ENCODE peak calls at places on chromosomes 2 and 18, in seven cellular contexts. F is H1, P is GM12891, K is HepG2, X is K562, J is SK-N-SH, R is GM12878. T is an unnamed sample.

GRCh38 chr2:102753563-102754159 is 8.2 kb upstream of the TMEM182 start:
- DNase-seq in F (no peak), P (no peak), K (peak; percentile 77), X (peak; percentile 56), J (peak; percentile 18), R (no peak), T (no peak)

GRCh38 chr2:132651115-132652099 is 18.6 kb downstream of the LYPD1 start:
- DNase-seq in F (no peak), P (no peak), K (peak; percentile 59), X (peak; percentile 11), J (peak; percentile 69), R (no peak), T (no peak)

GRCh38 chr18:75066223-75066622 is 142.7 kb downstream of the PTGR3 start:
- DNase-seq in F (no peak), P (no peak), K (no peak), X (no peak), J (no peak), R (no peak), T (no peak)

GRCh38 chr18:58934933-58935577 is 70.4 kb downstream of the ZNF532 start:
- DNase-seq in F (no peak), P (no peak), K (no peak), X (no peak), J (no peak), R (no peak), T (no peak)

GRCh38 chr2:199940373-199940772 is 14.9 kb downstream of the TYW5 start:
- DNase-seq in F (no peak), P (no peak), K (peak; percentile 40), X (no peak), J (peak; percentile 14), R (no peak), T (no peak)

GRCh38 chr2:11079131-11079824 is 76.0 kb upstream of the SLC66A3 start:
- DNase-seq in F (peak; percentile 26), P (no peak), K (no peak), X (no peak), J (no peak), R (no peak), T (no peak)

GRCh38 chr18:28005164-28005563 is 171.8 kb downstream of the CDH2 start:
- DNase-seq in F (no peak), P (no peak), K (no peak), X (no peak), J (no peak), R (no peak), T (no peak)

GRCh38 chr2:177596866-177597265 is 204.3 kb downstream of the AGPS start:
- DNase-seq in F (no peak), P (no peak), K (no peak), X (no peak), J (no peak), R (no peak), T (no peak)

GRCh38 chr2:69138793-69139510 is 126.0 kb downstream of the ANTXR1 start:
- DNase-seq in F (no peak), P (no peak), K (no peak), X (no peak), J (no peak), R (no peak), T (no peak)

GRCh38 chr2:112881217-112882000 is 29.6 kb upstream of the IL37 start:
- DNase-seq in F (no peak), P (peak; percentile 39), K (peak; percentile 54), X (peak; percentile 56), J (no peak), R (peak; percentile 58), T (peak; percentile 54)

GRCh38 chr2:78979380-78980238 is 45.9 kb upstream of the REG3G start:
- DNase-seq in F (peak; percentile 88), P (no peak), K (peak; percentile 53), X (peak; percentile 57), J (peak; percentile 63), R (no peak), T (no peak)

GRCh38 chr2:172097557-172098131 is 5.1 kb downstream of the DLX2 start:
- DNase-seq in F (peak; percentile 48), P (no peak), K (no peak), X (peak; percentile 65), J (peak; percentile 53), R (no peak), T (no peak)

GRCh38 chr2:170817247-170817998 is 736 bp downstream of the GAD1 start:
- DNase-seq in F (peak; percentile 76), P (no peak), K (no peak), X (peak; percentile 36), J (peak; percentile 60), R (no peak), T (no peak)

GRCh38 chr2:74532222-74532621 is 2.5 kb downstream of the HTRA2 start:
- DNase-seq in F (no peak), P (no peak), K (peak; percentile 68), X (peak; percentile 41), J (no peak), R (no peak), T (no peak)

GRCh38 chr2:135688002-135688401 is 53.7 kb upstream of the UBXN4 start:
- DNase-seq in F (no peak), P (no peak), K (no peak), X (no peak), J (no peak), R (peak; percentile 31), T (no peak)

GRCh38 chr2:216114476-216115223 is 5.5 kb downstream of the XRCC5 start:
- DNase-seq in F (peak; percentile 99), P (peak; percentile 50), K (peak; percentile 100), X (peak; percentile 96), J (peak; percentile 87), R (peak; percentile 94), T (peak; percentile 44)

GRCh38 chr2:132670104-132670960 is at the start of gene LYPD1:
- DNase-seq in F (peak; percentile 66), P (no peak), K (no peak), X (no peak), J (peak; percentile 51), R (no peak), T (no peak)

GRCh38 chr2:152715854-152716428 is 1.3 kb downstream of the PRPF40A start:
- DNase-seq in F (no peak), P (no peak), K (peak; percentile 84), X (peak; percentile 81), J (peak; percentile 37), R (no peak), T (no peak)

GRCh38 chr18:62372156-62372555 is 47.0 kb downstream of the TNFRSF11A start:
- DNase-seq in F (no peak), P (no peak), K (no peak), X (no peak), J (no peak), R (peak; percentile 79), T (no peak)

GRCh38 chr2:170771049-170771937 is 1.1 kb downstream of the ERICH2 start:
- DNase-seq in F (peak; percentile 77), P (no peak), K (peak; percentile 30), X (peak; percentile 78), J (no peak), R (no peak), T (no peak)

GRCh38 chr2:131022731-131023130 is 70.5 kb downstream of the FAM168B start:
- DNase-seq in F (no peak), P (no peak), K (no peak), X (no peak), J (no peak), R (no peak), T (no peak)

GRCh38 chr18:61141691-61142090 is 191.5 kb upstream of the CDH20 start:
- DNase-seq in F (no peak), P (no peak), K (no peak), X (no peak), J (no peak), R (no peak), T (no peak)

GRCh38 chr18:53687002-53687401 is 537.5 kb downstream of the MBD2 start:
- DNase-seq in F (no peak), P (no peak), K (no peak), X (no peak), J (no peak), R (no peak), T (no peak)

GRCh38 chr2:168849610-168850009 is 40.6 kb downstream of the SPC25 start:
- DNase-seq in F (no peak), P (no peak), K (peak; percentile 73), X (peak; percentile 66), J (peak; percentile 32), R (no peak), T (no peak)

GRCh38 chr2:17912266-17912691 is 33.8 kb downstream of the KCNS3 start:
- DNase-seq in F (no peak), P (peak; percentile 22), K (no peak), X (no peak), J (no peak), R (no peak), T (no peak)

DNA sequence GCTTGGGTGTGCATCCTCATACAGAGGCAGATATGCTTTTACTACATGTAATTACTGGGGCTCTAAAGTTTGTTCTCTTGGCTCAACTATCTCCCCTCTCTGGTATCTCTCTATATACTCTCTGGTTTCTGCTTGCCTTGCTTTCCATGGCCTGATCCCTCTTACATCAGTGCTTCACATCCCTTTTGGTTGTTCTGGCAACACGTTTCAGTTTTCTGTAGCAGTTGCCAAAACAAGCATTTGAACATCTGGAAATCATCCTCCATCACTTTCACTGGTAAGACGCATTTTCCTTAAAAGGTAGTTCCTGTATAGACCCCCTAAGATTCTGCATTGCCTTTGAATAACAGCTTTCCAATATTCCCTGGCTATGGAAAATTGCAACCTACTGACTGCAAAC is 26.0 kb downstream of the COL5A2 start:
- DNase-seq in F (no peak), P (no peak), K (no peak), X (no peak), J (no peak), R (no peak), T (no peak)
- TF ChIP-seq TAF1 in F (no peak), P (no peak), K (no peak), X (no peak), J (no peak), R (no peak), T (no peak)

DNA sequence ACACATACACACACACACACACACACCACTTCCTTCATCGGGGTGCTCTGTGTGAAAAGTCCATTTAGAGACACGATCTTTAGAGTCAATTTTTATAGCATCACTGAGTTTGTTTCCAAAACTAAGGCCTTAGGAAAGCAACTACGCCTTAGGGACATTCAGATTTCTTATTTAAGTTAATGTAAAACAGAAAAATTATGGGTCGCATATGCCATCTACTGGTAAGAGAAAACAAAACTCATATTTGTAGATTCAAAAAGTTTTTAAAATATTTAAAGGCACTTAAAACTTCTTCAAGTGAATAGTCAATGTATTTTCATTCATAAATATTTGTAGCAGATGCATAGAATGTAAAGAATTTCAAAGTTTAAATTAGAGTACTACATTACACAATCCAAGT is 166.2 kb downstream of the ATAD2B start:
- DNase-seq in F (no peak), P (no peak), K (peak; percentile 7), X (no peak), J (peak; percentile 21), R (no peak), T (no peak)
- TF ChIP-seq TAF1 in F (no peak), P (no peak), K (no peak), X (no peak), J (no peak), R (no peak), T (no peak)

GRCh38 chr2:205563646-205564045 is 118.7 kb upstream of the NRP2 start:
- DNase-seq in F (peak; percentile 82), P (no peak), K (no peak), X (peak; percentile 33), J (peak; percentile 26), R (no peak), T (peak; percentile 1)
- TF ChIP-seq TAF1 in F (no peak), P (no peak), K (no peak), X (no peak), J (no peak), R (no peak), T (no peak)

DNA sequence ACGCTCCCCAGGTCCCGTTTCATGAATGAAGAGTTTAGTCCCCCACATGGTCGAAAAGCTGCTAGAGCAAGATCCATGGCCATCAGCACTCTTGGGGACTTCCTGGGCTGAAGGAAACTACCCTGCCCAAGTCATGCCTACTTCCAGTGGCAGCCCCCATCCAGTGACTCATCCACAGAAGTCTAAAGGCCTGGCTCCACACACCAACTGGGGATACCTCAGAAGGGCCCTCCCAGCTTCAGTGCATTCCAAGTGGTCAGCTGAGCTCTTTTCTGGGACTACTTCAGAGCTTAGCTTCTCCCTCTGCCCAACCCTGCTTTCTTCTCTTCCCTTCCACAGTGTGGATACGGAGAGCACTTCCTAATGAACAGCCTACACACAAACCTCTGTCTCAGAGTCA is 66.5 kb downstream of the CLHC1 start:
- DNase-seq in F (no peak), P (no peak), K (no peak), X (no peak), J (no peak), R (no peak), T (no peak)
- TF ChIP-seq TAF1 in F (no peak), P (no peak), K (no peak), X (no peak), J (no peak), R (no peak), T (no peak)